ENCODE peak calls at places on chromosomes 16 and 17, in eight cellular contexts. U is activated T-helper 1 cell treated with anti-CD3 and anti-CD28 coated beads, Interleukin-2, amount 50 U/mL, for 16 hours; C is GM23338; S is midbrain; N is CD8-positive, alpha-beta memory T cell; Z is left colon; F is GM12865; Q is WTC11. T is an unnamed sample.

GRCh38 chr16:67216612-67217490 is 10.1 kb upstream of the TMEM208 start:
- DNase-seq in F (no peak), Q (no peak), C (no peak), N (no peak), S (peak), U (no peak), Z (no peak), T (no peak)

GRCh38 chr17:57256708-57257112 is 387 bp downstream of the MSI2 start:
- DNase-seq in Z (no peak), C (peak), F (peak), U (no peak), Q (no peak), S (no peak), N (peak), T (peak)

GRCh38 chr17:33039874-33040273 is 48.2 kb downstream of the SPACA3 start:
- DNase-seq in Q (no peak), N (no peak), U (no peak), C (no peak), Z (no peak), F (no peak), S (no peak), T (no peak)

GRCh38 chr17:33671493-33671892 is 378.4 kb upstream of the ASIC2 start:
- DNase-seq in Q (no peak), U (no peak), S (no peak), N (no peak), Z (no peak), F (no peak), C (no peak), T (no peak)

GRCh38 chr17:81040791-81041337 is 5.9 kb downstream of the BAIAP2 start:
- DNase-seq in S (no peak), U (no peak), F (peak), Z (no peak), C (peak), Q (peak), N (no peak), T (no peak)

GRCh38 chr16:87098361-87098760 is 218.8 kb downstream of the C16orf95 start:
- DNase-seq in F (no peak), Q (no peak), C (no peak), S (no peak), N (no peak), U (no peak), Z (no peak), T (no peak)

GRCh38 chr16:53626816-53627215 is 76.8 kb downstream of the RPGRIP1L start:
- DNase-seq in N (no peak), S (no peak), U (no peak), Z (no peak), F (no peak), C (no peak), Q (no peak), T (no peak)

GRCh38 chr17:57104461-57105175 is 19.6 kb downstream of the AKAP1 start:
- DNase-seq in C (no peak), Z (no peak), U (no peak), N (no peak), F (no peak), Q (no peak), S (no peak), T (no peak)

GRCh38 chr17:44940321-44940720 is 7.3 kb downstream of the KIF18B start:
- DNase-seq in F (no peak), Q (no peak), N (no peak), Z (no peak), C (peak), S (no peak), U (no peak), T (no peak)

GRCh38 chr16:23398987-23399805 is 53.8 kb downstream of the COG7 start:
- DNase-seq in Z (no peak), F (no peak), U (no peak), N (no peak), C (peak), Q (peak), S (peak), T (peak)

GRCh38 chr17:68346448-68346847 is 55.2 kb downstream of the ARSG start:
- DNase-seq in Z (peak), F (peak), N (peak), S (no peak), U (peak), C (no peak), Q (no peak), T (no peak)

T was measured in prostate gland.